ENCODE peak calls at places on chromosomes 4 and X, in five cellular contexts. E, Q, Z, C and P are unnamed samples.
A peak's percentile ranks its signal among the peaks of the same experiment; 100 is the strongest.

GRCh38 chr4:88158360-88159136 is at the start of gene ABCG2:
- DNase-seq in E (peak; percentile 43), Q (peak; percentile 40), Z (peak; percentile 30), C (peak; percentile 38), P (peak; percentile 52)

GRCh38 chrX:95383778-95384177 is 1300.9 kb upstream of the DIAPH2 start:
- DNase-seq in E (no peak), Q (no peak), Z (no peak), C (no peak), P (no peak)

GRCh38 chr4:124030038-124030638 is 633.5 kb downstream of the SPRY1 start:
- DNase-seq in E (peak; percentile 33), Q (no peak), Z (no peak), C (no peak), P (no peak)

GRCh38 chrX:9522756-9523155 is 57.9 kb downstream of the TBL1X start:
- DNase-seq in E (no peak), Q (no peak), Z (no peak), C (no peak), P (no peak)

GRCh38 chr4:158782539-158783360 is 13.9 kb downstream of the FNIP2 start:
- DNase-seq in E (no peak), Q (no peak), Z (no peak), C (no peak), P (no peak)

GRCh38 chrX:148601034-148601433 is 100.6 kb downstream of the AFF2 start:
- DNase-seq in E (no peak), Q (no peak), Z (no peak), C (no peak), P (no peak)

GRCh38 chrX:55028040-55028439 is 2.7 kb downstream of the ALAS2 start:
- DNase-seq in E (no peak), Q (no peak), Z (no peak), C (no peak), P (no peak)

GRCh38 chr4:156294577-156294976 is 340.9 kb upstream of the CTSO start:
- DNase-seq in E (no peak), Q (no peak), Z (no peak), C (no peak), P (no peak)

GRCh38 chrX:49203536-49203935 is 3.5 kb upstream of the SYP start:
- DNase-seq in E (no peak), Q (no peak), Z (no peak), C (no peak), P (no peak)

GRCh38 chr4:90745176-90745575 is 618.0 kb downstream of the CCSER1 start:
- DNase-seq in E (no peak), Q (no peak), Z (no peak), C (no peak), P (no peak)